ENCODE peak calls at places on chromosomes 16 and 17, in eight cellular contexts. M, Z, F, W, X, E, B and R are unnamed samples.

GRCh38 chr17:81471804-81472456 is 40.7 kb downstream of the ACTG1 start:
- DNase-seq in M (peak; percentile 60), Z (peak; percentile 78), F (peak; percentile 96), W (no peak), X (no peak), E (no peak), B (no peak), R (peak; percentile 99)

GRCh38 chr17:83125515-83126274 is 46.3 kb downstream of the METRNL start:
- DNase-seq in M (peak; percentile 72), Z (no peak), F (peak; percentile 95), W (no peak), X (no peak), E (peak; percentile 57), B (no peak), R (no peak)

GRCh38 chr16:58198022-58198683 is at the start of gene CSNK2A2:
- DNase-seq in M (peak; percentile 78), Z (peak; percentile 26), F (peak; percentile 91), W (peak; percentile 75), X (peak; percentile 76), E (peak; percentile 81), B (no peak), R (peak; percentile 96)

GRCh38 chr17:34981538-34982241 is 1.4 kb downstream of the LIG3 start:
- DNase-seq in M (no peak), Z (no peak), F (no peak), W (no peak), X (no peak), E (no peak), B (no peak), R (peak; percentile 40)

GRCh38 chr17:34974179-34974578 is 6.1 kb upstream of the LIG3 start:
- DNase-seq in M (no peak), Z (no peak), F (no peak), W (no peak), X (no peak), E (no peak), B (no peak), R (no peak)

GRCh38 chr16:66428682-66429251 is 1.7 kb downstream of the BEAN1 start:
- DNase-seq in M (no peak), Z (no peak), F (peak; percentile 82), W (no peak), X (no peak), E (no peak), B (no peak), R (no peak)

GRCh38 chr17:10058924-10059683 is 139.3 kb downstream of the GAS7 start:
- DNase-seq in M (no peak), Z (no peak), F (no peak), W (no peak), X (no peak), E (peak; percentile 53), B (no peak), R (no peak)

GRCh38 chr17:79276824-79277223 is 202.2 kb downstream of the ENGASE start:
- DNase-seq in M (peak; percentile 89), Z (no peak), F (no peak), W (no peak), X (no peak), E (no peak), B (no peak), R (no peak)

GRCh38 chr17:57461082-57461481 is 204.8 kb downstream of the MSI2 start:
- DNase-seq in M (no peak), Z (no peak), F (no peak), W (no peak), X (peak; percentile 35), E (no peak), B (no peak), R (no peak)

GRCh38 chr16:28140788-28141618 is 70.8 kb downstream of the XPO6 start:
- DNase-seq in M (peak; percentile 57), Z (peak; percentile 53), F (no peak), W (peak; percentile 31), X (no peak), E (no peak), B (no peak), R (no peak)

GRCh38 chr17:63675607-63676539 is 24.1 kb downstream of the LIMD2 start:
- DNase-seq in M (peak; percentile 95), Z (peak; percentile 69), F (no peak), W (peak; percentile 93), X (peak; percentile 85), E (peak; percentile 86), B (no peak), R (peak; percentile 72)

GRCh38 chr17:6165806-6166205 is 95.6 kb downstream of the WSCD1 start:
- DNase-seq in M (no peak), Z (no peak), F (peak; percentile 50), W (no peak), X (no peak), E (no peak), B (no peak), R (no peak)

GRCh38 chr16:86856946-86857586 is 278.7 kb downstream of the FOXL1 start:
- DNase-seq in M (no peak), Z (no peak), F (no peak), W (no peak), X (no peak), E (no peak), B (no peak), R (peak; percentile 27)

GRCh38 chr17:5115673-5116651 is at the start of gene USP6:
- DNase-seq in M (no peak), Z (no peak), F (no peak), W (no peak), X (no peak), E (no peak), B (no peak), R (no peak)

GRCh38 chr16:35523991-35524390 is 2064.6 kb downstream of the TP53TG3F start:
- DNase-seq in M (no peak), Z (no peak), F (no peak), W (no peak), X (no peak), E (no peak), B (no peak), R (no peak)

GRCh38 chr17:66508896-66509843 is 206.8 kb downstream of the PRKCA start:
- DNase-seq in M (peak; percentile 74), Z (no peak), F (no peak), W (peak; percentile 83), X (peak; percentile 73), E (peak; percentile 34), B (no peak), R (peak; percentile 31)

GRCh38 chr17:78763561-78763960 is 18.5 kb downstream of the CYTH1 start:
- DNase-seq in M (no peak), Z (no peak), F (no peak), W (no peak), X (no peak), E (no peak), B (no peak), R (no peak)

GRCh38 chr17:35236821-35237220 is 6.1 kb upstream of the SLFN5 start:
- DNase-seq in M (no peak), Z (no peak), F (no peak), W (no peak), X (no peak), E (no peak), B (no peak), R (no peak)

GRCh38 chr17:39872700-39873099 is 4.7 kb downstream of the ZPBP2 start:
- DNase-seq in M (no peak), Z (no peak), F (no peak), W (no peak), X (no peak), E (no peak), B (no peak), R (no peak)

GRCh38 chr16:4142268-4142667 is 26.0 kb upstream of the ADCY9 start:
- DNase-seq in M (peak; percentile 3), Z (no peak), F (no peak), W (no peak), X (no peak), E (no peak), B (no peak), R (no peak)

GRCh38 chr16:29644338-29644857 is 18.6 kb upstream of the SPN start:
- DNase-seq in M (no peak), Z (no peak), F (no peak), W (no peak), X (no peak), E (no peak), B (no peak), R (no peak)

GRCh38 chr17:44198721-44199552 is 747 bp downstream of the ATXN7L3 start:
- DNase-seq in M (peak; percentile 67), Z (peak; percentile 54), F (peak; percentile 92), W (peak; percentile 68), X (peak; percentile 81), E (peak; percentile 66), B (no peak), R (peak; percentile 95)
- TF ChIP-seq POLR2A in M (peak; percentile 25), Z (no peak), F (no peak), W (no peak), X (no peak), E (no peak), B (peak; percentile 47), R (peak; percentile 17)

GRCh38 chr17:8138672-8139371 is 13.4 kb downstream of the PER1 start:
- DNase-seq in M (peak; percentile 96), Z (peak; percentile 96), F (peak; percentile 99), W (peak; percentile 96), X (peak; percentile 92), E (peak; percentile 94), B (no peak), R (peak; percentile 73)
- TF ChIP-seq POLR2A in M (peak; percentile 85), Z (peak; percentile 54), F (peak; percentile 6), W (no peak), X (peak; percentile 68), E (peak; percentile 75), B (peak; percentile 68), R (no peak)

GRCh38 chr16:75112281-75113045 is 4.1 kb downstream of the LDHD start:
- DNase-seq in M (no peak), Z (no peak), F (no peak), W (no peak), X (peak; percentile 61), E (no peak), B (no peak), R (no peak)

GRCh38 chr16:75113541-75114121 is 2.9 kb downstream of the LDHD start:
- DNase-seq in M (no peak), Z (no peak), F (no peak), W (no peak), X (peak; percentile 50), E (no peak), B (no peak), R (no peak)

GRCh38 chr16:75114179-75114945 is 2.2 kb downstream of the LDHD start:
- DNase-seq in M (no peak), Z (no peak), F (no peak), W (no peak), X (peak; percentile 52), E (no peak), B (no peak), R (no peak)

GRCh38 chr16:75111514-75112280 is 4.9 kb downstream of the LDHD start:
- DNase-seq in M (no peak), Z (no peak), F (no peak), W (no peak), X (peak; percentile 58), E (peak; percentile 66), B (no peak), R (no peak)

DNA sequence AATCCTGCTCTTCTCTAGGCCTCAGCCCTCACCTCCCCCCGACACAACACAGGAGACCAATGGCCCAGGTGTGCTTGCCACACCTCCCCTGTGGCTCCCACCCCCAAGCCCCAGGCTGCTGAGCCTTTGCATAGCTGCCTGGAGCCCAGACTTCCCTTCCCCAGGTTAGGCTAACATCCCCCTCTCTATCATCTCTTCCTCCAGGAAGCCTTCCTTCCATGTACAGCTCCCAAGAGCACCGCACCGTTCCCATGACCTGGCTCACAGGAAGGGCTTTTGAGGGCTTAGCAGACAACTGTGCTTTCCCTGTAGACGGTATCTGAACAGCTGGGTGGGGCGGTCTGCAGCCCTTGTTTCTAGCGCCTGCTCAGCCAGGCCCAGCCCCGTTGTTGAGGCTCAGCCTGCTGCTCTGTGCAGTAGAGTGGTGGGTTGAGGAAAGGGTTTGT is 3.5 kb downstream of the LDHD start:
- DNase-seq in M (no peak), Z (no peak), F (no peak), W (no peak), X (no peak), E (no peak), B (no peak), R (no peak)
- TF ChIP-seq POLR2A in M (no peak), Z (no peak), F (no peak), W (no peak), X (no peak), E (no peak), B (no peak), R (no peak)

GRCh38 chr17:1643293-1643998 is 2.1 kb downstream of the SCARF1 start:
- DNase-seq in M (peak; percentile 93), Z (peak; percentile 63), F (no peak), W (peak; percentile 92), X (no peak), E (no peak), B (no peak), R (no peak)
- TF ChIP-seq POLR2A in M (no peak), Z (no peak), F (no peak), W (no peak), X (peak; percentile 15), E (no peak), B (no peak), R (no peak)